ENCODE peak calls at places on chromosomes 11 and 22, in ten cellular contexts. One of them, this sample, is unnamed.

GRCh38 chr22:19401483-19401882 is 30.1 kb downstream of the HIRA start:
- DNase-seq in iPS-NIHi11: no peak
- DNase-seq in mesendoderm: no peak
- DNase-seq in putamen: no peak
- DNase-seq in GM13977: no peak
- DNase-seq in Right ventricle myocardium superior: no peak
- DNase-seq in amniotic stem cell: no peak
- DNase-seq in NCI-H1694 treated with DMSO at 0.1 percent for 48 hours: no peak
- DNase-seq in NT2/D1: no peak
- DNase-seq in RPMI7951: no peak
- DNase-seq in this sample: no peak

GRCh38 chr11:35856756-35857155 is 87.1 kb upstream of the LDLRAD3 start:
- DNase-seq in RPMI7951: no peak
- DNase-seq in GM13977: no peak
- DNase-seq in mesendoderm: no peak
- DNase-seq in amniotic stem cell: no peak
- DNase-seq in Right ventricle myocardium superior: no peak
- DNase-seq in NCI-H1694 treated with DMSO at 0.1 percent for 48 hours: no peak
- DNase-seq in putamen: no peak
- DNase-seq in NT2/D1: no peak
- DNase-seq in iPS-NIHi11: no peak
- DNase-seq in this sample: no peak

GRCh38 chr22:36360871-36361383 is 26.8 kb downstream of the MYH9 start:
- DNase-seq in GM13977: no peak
- DNase-seq in mesendoderm: peak; percentile 83
- DNase-seq in NT2/D1: no peak
- DNase-seq in iPS-NIHi11: no peak
- DNase-seq in NCI-H1694 treated with DMSO at 0.1 percent for 48 hours: no peak
- DNase-seq in amniotic stem cell: no peak
- DNase-seq in putamen: no peak
- DNase-seq in Right ventricle myocardium superior: no peak
- DNase-seq in RPMI7951: peak; percentile 59
- DNase-seq in this sample: no peak

GRCh38 chr11:71204294-71204693 is 48.1 kb downstream of the SHANK2 start:
- DNase-seq in RPMI7951: no peak
- DNase-seq in iPS-NIHi11: no peak
- DNase-seq in mesendoderm: no peak
- DNase-seq in putamen: no peak
- DNase-seq in Right ventricle myocardium superior: no peak
- DNase-seq in NT2/D1: no peak
- DNase-seq in NCI-H1694 treated with DMSO at 0.1 percent for 48 hours: no peak
- DNase-seq in amniotic stem cell: no peak
- DNase-seq in GM13977: no peak
- DNase-seq in this sample: no peak

GRCh38 chr22:36714110-36714509 is 10.6 kb upstream of the CACNG2 start:
- DNase-seq in amniotic stem cell: no peak
- DNase-seq in iPS-NIHi11: no peak
- DNase-seq in putamen: no peak
- DNase-seq in mesendoderm: no peak
- DNase-seq in RPMI7951: no peak
- DNase-seq in NCI-H1694 treated with DMSO at 0.1 percent for 48 hours: no peak
- DNase-seq in Right ventricle myocardium superior: no peak
- DNase-seq in NT2/D1: no peak
- DNase-seq in GM13977: no peak
- DNase-seq in this sample: no peak

GRCh38 chr22:46513908-46514550 is 23.4 kb downstream of the CELSR1 start:
- DNase-seq in NT2/D1: no peak
- DNase-seq in amniotic stem cell: no peak
- DNase-seq in iPS-NIHi11: peak; percentile 11
- DNase-seq in RPMI7951: no peak
- DNase-seq in putamen: no peak
- DNase-seq in NCI-H1694 treated with DMSO at 0.1 percent for 48 hours: no peak
- DNase-seq in GM13977: no peak
- DNase-seq in Right ventricle myocardium superior: no peak
- DNase-seq in mesendoderm: no peak
- DNase-seq in this sample: no peak

GRCh38 chr11:130315354-130315970 is 745 bp upstream of the ZBTB44 start:
- DNase-seq in RPMI7951: no peak
- DNase-seq in amniotic stem cell: no peak
- DNase-seq in NCI-H1694 treated with DMSO at 0.1 percent for 48 hours: no peak
- DNase-seq in iPS-NIHi11: peak; percentile 82
- DNase-seq in Right ventricle myocardium superior: peak; percentile 62
- DNase-seq in mesendoderm: peak; percentile 63
- DNase-seq in NT2/D1: no peak
- DNase-seq in GM13977: peak; percentile 56
- DNase-seq in putamen: peak; percentile 12
- DNase-seq in this sample: peak; percentile 38

GRCh38 chr11:21761000-21761399 is 431.9 kb upstream of the ANO5 start:
- DNase-seq in amniotic stem cell: no peak
- DNase-seq in iPS-NIHi11: no peak
- DNase-seq in RPMI7951: no peak
- DNase-seq in NCI-H1694 treated with DMSO at 0.1 percent for 48 hours: no peak
- DNase-seq in mesendoderm: no peak
- DNase-seq in NT2/D1: no peak
- DNase-seq in GM13977: no peak
- DNase-seq in putamen: no peak
- DNase-seq in Right ventricle myocardium superior: no peak
- DNase-seq in this sample: no peak

GRCh38 chr22:36452473-36453265 is 28.8 kb downstream of the TXN2 start:
- DNase-seq in putamen: no peak
- DNase-seq in NT2/D1: no peak
- DNase-seq in RPMI7951: no peak
- DNase-seq in Right ventricle myocardium superior: no peak
- DNase-seq in GM13977: no peak
- DNase-seq in mesendoderm: no peak
- DNase-seq in NCI-H1694 treated with DMSO at 0.1 percent for 48 hours: no peak
- DNase-seq in iPS-NIHi11: no peak
- DNase-seq in amniotic stem cell: no peak
- DNase-seq in this sample: no peak

This sample was measured in activated gamma-delta T cell treated with Interleukin-2 at 50 U/mL for 16 hours.